ENCODE peak calls at places on chromosomes 1 and 21, in five cellular contexts. F is SIG-M5, L is NCI-H774, U is cardiac muscle cell, Z is breast epithelium. Q is an unnamed sample.

GRCh38 chr1:44511363-44511762 is 106.3 kb downstream of the RNF220 start:
- DNase-seq in F (no peak), L (no peak), U (no peak), Z (no peak), Q (no peak)

GRCh38 chr1:64896546-64896945 is 69.8 kb downstream of the JAK1 start:
- DNase-seq in F (no peak), L (peak), U (no peak), Z (no peak), Q (no peak)

GRCh38 chr1:231421971-231422797 is at the start of gene EGLN1:
- DNase-seq in F (peak), L (peak), U (peak), Z (peak), Q (peak)

GRCh38 chr21:45607021-45607921 is 36.3 kb upstream of the PCBP3 start:
- DNase-seq in F (no peak), L (no peak), U (peak), Z (peak), Q (no peak)

GRCh38 chr1:54371038-54371935 is 34.9 kb downstream of the SSBP3 start:
- DNase-seq in F (no peak), L (no peak), U (no peak), Z (no peak), Q (no peak)

GRCh38 chr21:41966341-41966833 is 12.6 kb upstream of the C2CD2 start:
- DNase-seq in F (no peak), L (no peak), U (no peak), Z (no peak), Q (no peak)

GRCh38 chr1:173405281-173405680 is 71.9 kb upstream of the PRDX6 start:
- DNase-seq in F (no peak), L (no peak), U (no peak), Z (no peak), Q (no peak)

GRCh38 chr1:61341426-61341825 is 259.1 kb downstream of the NFIA start:
- DNase-seq in F (no peak), L (no peak), U (no peak), Z (no peak), Q (no peak)

GRCh38 chr1:109503935-109504334 is 5.6 kb downstream of the AMIGO1 start:
- DNase-seq in F (no peak), L (no peak), U (no peak), Z (no peak), Q (no peak)

GRCh38 chr21:43644609-43645008 is 14.7 kb downstream of the HSF2BP start:
- DNase-seq in F (no peak), L (no peak), U (peak), Z (no peak), Q (no peak)

GRCh38 chr1:207404849-207405525 is 49.1 kb upstream of the CR2 start:
- DNase-seq in F (peak), L (peak), U (peak), Z (no peak), Q (peak)

GRCh38 chr1:224213438-224214119 is 30.5 kb downstream of the DEGS1 start:
- DNase-seq in F (no peak), L (no peak), U (no peak), Z (no peak), Q (no peak)

GRCh38 chr1:93446837-93447451 is 974 bp upstream of the FNBP1L start:
- DNase-seq in F (no peak), L (peak), U (peak), Z (no peak), Q (peak)

GRCh38 chr1:7097938-7098592 is 312.8 kb downstream of the CAMTA1 start:
- DNase-seq in F (no peak), L (no peak), U (no peak), Z (no peak), Q (no peak)

GRCh38 chr1:53590581-53591515 is 131.6 kb downstream of the DMRTB1 start:
- DNase-seq in F (no peak), L (no peak), U (peak), Z (peak), Q (no peak)

GRCh38 chr1:21900766-21901472 is 36.2 kb downstream of the HSPG2 start:
- DNase-seq in F (no peak), L (no peak), U (no peak), Z (no peak), Q (no peak)

GRCh38 chr21:14523234-14523633 is 22.9 kb downstream of the SAMSN1 start:
- DNase-seq in F (peak), L (no peak), U (peak), Z (no peak), Q (no peak)

GRCh38 chr1:2966435-2966834 is 54.8 kb upstream of the ACTRT2 start:
- DNase-seq in F (no peak), L (no peak), U (no peak), Z (no peak), Q (no peak)

GRCh38 chr1:19067187-19067911 is 110.9 kb upstream of the IFFO2 start:
- DNase-seq in F (no peak), L (no peak), U (no peak), Z (no peak), Q (no peak)

GRCh38 chr1:247895976-247896375 is 589 bp downstream of the OR2W3 start:
- DNase-seq in F (no peak), L (no peak), U (no peak), Z (no peak), Q (no peak)

Q was measured in SHP77 treated with DMSO at 0.1 percent for 48 hours.